ENCODE peak calls at places on chromosomes 2 and 18, in four cellular contexts. C is foreskin fibroblast; L is stimulated activated CD4-positive, alpha-beta T cell treated with anti-CD3 and anti-CD28 coated beads, Interleukin-2, amount 100 ng/mL, for 48 hours; G is NCI-H187 treated with DMSO at 0.1 percent for 48 hours. Y is an unnamed sample.

GRCh38 chr18:23667114-23667513 is 4.4 kb upstream of the ANKRD29 start:
- DNase-seq in C (no peak), L (no peak), G (no peak), Y (no peak)

GRCh38 chr2:55482186-55482945 is 37.2 kb upstream of the CFAP36 start:
- DNase-seq in C (peak), L (no peak), G (no peak), Y (peak)

GRCh38 chr2:143426296-143426695 is 297.1 kb downstream of the ARHGAP15 start:
- DNase-seq in C (peak), L (no peak), G (no peak), Y (peak)

GRCh38 chr18:5424903-5425302 is 118.9 kb downstream of the EPB41L3 start:
- DNase-seq in C (peak), L (no peak), G (peak), Y (no peak)

GRCh38 chr2:238916176-238916874 is 68.4 kb downstream of the TWIST2 start:
- DNase-seq in C (peak), L (no peak), G (no peak), Y (no peak)

GRCh38 chr2:206611191-206611590 is 31.1 kb upstream of the FAM237A start:
- DNase-seq in C (peak), L (no peak), G (no peak), Y (no peak)

GRCh38 chr2:96899084-96899735 is 29.3 kb upstream of the SEMA4C start:
- DNase-seq in C (no peak), L (no peak), G (no peak), Y (no peak)

GRCh38 chr2:28310107-28310506 is 82.6 kb upstream of the FOSL2 start:
- DNase-seq in C (no peak), L (no peak), G (no peak), Y (no peak)